ENCODE peak calls at places on chromosomes 11 and 22, in six cellular contexts. V is posterior cingulate gyrus; F is EL; K is heart right ventricle; P is CD8-positive, alpha-beta T cell; Y is KBM-7. M is an unnamed sample.

GRCh38 chr22:20875296-20875695 is 16.5 kb downstream of the SNAP29 start:
- DNase-seq in P (no peak), K (no peak), V (no peak), Y (no peak), F (no peak), M (no peak)

GRCh38 chr11:72609045-72609444 is 65.2 kb downstream of the PDE2A start:
- DNase-seq in K (no peak), Y (peak), F (peak), V (no peak), P (no peak), M (peak)

GRCh38 chr22:49885881-49886280 is 32.2 kb downstream of the ZBED4 start:
- DNase-seq in F (no peak), P (no peak), K (no peak), Y (no peak), V (no peak), M (no peak)

GRCh38 chr11:8066036-8066910 is 14.7 kb upstream of the TUB start:
- DNase-seq in Y (no peak), F (no peak), P (no peak), V (no peak), K (peak), M (no peak)

GRCh38 chr22:36246718-36247117 is 6.2 kb upstream of the APOL1 start:
- DNase-seq in Y (no peak), F (no peak), V (no peak), P (no peak), K (no peak), M (no peak)

GRCh38 chr11:1988174-1988573 is 9.5 kb downstream of the H19 start:
- DNase-seq in P (no peak), K (no peak), V (no peak), F (no peak), Y (no peak), M (no peak)

GRCh38 chr11:121722431-121723256 is 269.9 kb upstream of the SORL1-AS1 start:
- DNase-seq in F (peak), V (peak), K (peak), Y (no peak), P (no peak), M (no peak)

GRCh38 chr22:17379939-17380710 is 10.9 kb downstream of the CECR2 start:
- DNase-seq in V (no peak), Y (no peak), P (no peak), K (no peak), F (no peak), M (no peak)

GRCh38 chr22:39212721-39213376 is 31.9 kb downstream of the PDGFB start:
- DNase-seq in Y (no peak), P (no peak), F (peak), K (no peak), V (no peak), M (peak)

GRCh38 chr11:76214968-76215548 is 8.8 kb upstream of the WNT11 start:
- DNase-seq in F (no peak), V (no peak), K (no peak), P (no peak), Y (no peak), M (no peak)

GRCh38 chr11:35826949-35827348 is 116.9 kb upstream of the LDLRAD3 start:
- DNase-seq in Y (no peak), K (no peak), V (no peak), P (no peak), F (no peak), M (no peak)

GRCh38 chr11:67644472-67645418 is 5.2 kb upstream of the TBX10 start:
- DNase-seq in F (no peak), V (no peak), P (no peak), Y (no peak), K (no peak), M (no peak)

GRCh38 chr22:17773606-17774205 is 563 bp downstream of the BID start:
- DNase-seq in Y (peak), F (peak), K (no peak), V (no peak), P (peak), M (peak)

M was measured in Kasumi-1.